ENCODE peak calls at places on chromosomes 1 and 21, in ten cellular contexts. X is thoracic aorta, O is HFF-Myc, W is K562, K is fibroblast of lung, E is upper lobe of right lung, M is fibroblast of the aortic adventitia, N is GM23338, L is adrenal gland, G is IMR-90. V is an unnamed sample.

GRCh38 chr1:1345384-1345783 is 3.8 kb downstream of the DVL1 start:
- DNase-seq in K (no peak), M (no peak), O (no peak), G (no peak), E (no peak), N (no peak), L (no peak), W (no peak), X (no peak), V (no peak)

GRCh38 chr1:205379056-205379455 is 22.3 kb upstream of the KLHDC8A start:
- DNase-seq in O (no peak), G (no peak), W (no peak), X (no peak), L (no peak), E (no peak), N (no peak), K (no peak), M (no peak), V (no peak)

GRCh38 chr1:212030936-212031528 is 4.3 kb downstream of the INTS7 start:
- DNase-seq in K (peak; percentile 87), L (no peak), W (no peak), E (no peak), N (no peak), O (no peak), G (peak; percentile 91), M (peak; percentile 93), X (no peak), V (peak; percentile 87)

GRCh38 chr1:7761103-7761502 is 10.0 kb upstream of the VAMP3 start:
- DNase-seq in X (no peak), E (no peak), W (no peak), M (no peak), K (no peak), N (peak; percentile 18), O (no peak), L (no peak), G (no peak), V (no peak)

GRCh38 chr1:2133039-2133878 is 61.3 kb downstream of the FAAP20 start:
- DNase-seq in W (peak; percentile 99), N (peak; percentile 99), X (peak; percentile 77), M (peak; percentile 98), O (peak; percentile 97), E (peak; percentile 99), L (peak; percentile 99), G (peak; percentile 99), K (peak; percentile 99), V (peak; percentile 84)

GRCh38 chr1:115757866-115758265 is 10.6 kb downstream of the CASQ2 start:
- DNase-seq in L (no peak), X (no peak), N (no peak), O (no peak), K (peak; percentile 69), E (no peak), G (no peak), W (no peak), M (no peak), V (no peak)

GRCh38 chr1:46483597-46483996 is 6.0 kb upstream of the DMBX1 start:
- DNase-seq in K (no peak), O (no peak), M (no peak), L (no peak), W (no peak), N (no peak), G (no peak), X (no peak), E (no peak), V (no peak)

GRCh38 chr1:197016751-197017150 is 39.4 kb downstream of the CFHR5 start:
- DNase-seq in W (no peak), M (no peak), O (no peak), L (no peak), E (no peak), K (no peak), G (no peak), X (no peak), N (no peak), V (no peak)

GRCh38 chr1:177163844-177164379 is 600 bp downstream of the ASTN1 start:
- DNase-seq in W (no peak), N (peak; percentile 30), E (no peak), M (no peak), L (peak; percentile 42), X (no peak), K (no peak), G (no peak), O (no peak), V (no peak)

GRCh38 chr1:93013311-93014091 is 52.2 kb upstream of the DIPK1A start:
- DNase-seq in W (no peak), K (no peak), X (no peak), L (no peak), M (no peak), E (no peak), G (no peak), O (no peak), N (no peak), V (no peak)

GRCh38 chr1:171351961-171352360 is 38.0 kb downstream of the FMO4 start:
- DNase-seq in L (no peak), K (no peak), X (no peak), N (no peak), W (no peak), G (no peak), E (no peak), M (no peak), O (no peak), V (no peak)

GRCh38 chr21:26892151-26892550 is 46.9 kb upstream of the ADAMTS1 start:
- DNase-seq in N (no peak), E (no peak), L (no peak), X (no peak), W (no peak), G (no peak), O (no peak), M (no peak), K (peak; percentile 5), V (no peak)

GRCh38 chr1:12034381-12034801 is 15.1 kb downstream of the MIIP start:
- DNase-seq in N (no peak), O (no peak), M (peak; percentile 62), X (no peak), W (no peak), K (peak; percentile 66), L (peak; percentile 37), G (peak; percentile 44), E (no peak), V (no peak)

GRCh38 chr1:78469561-78469960 is 21.2 kb upstream of the PTGFR start:
- DNase-seq in O (no peak), X (no peak), G (no peak), K (no peak), N (no peak), E (no peak), M (no peak), L (no peak), W (no peak), V (no peak)

GRCh38 chr1:83500531-83500930 is 498.4 kb downstream of the TTLL7 start:
- DNase-seq in K (no peak), L (no peak), W (no peak), G (no peak), E (no peak), M (no peak), N (no peak), O (no peak), X (no peak), V (no peak)

GRCh38 chr1:83500987-83501591 is 497.8 kb downstream of the TTLL7 start:
- DNase-seq in W (no peak), O (no peak), K (no peak), L (no peak), G (no peak), M (no peak), X (no peak), E (no peak), N (no peak), V (no peak)

GRCh38 chr1:83495560-83495959 is 503.4 kb downstream of the TTLL7 start:
- DNase-seq in W (no peak), L (no peak), E (no peak), N (no peak), G (no peak), O (no peak), M (no peak), K (no peak), X (no peak), V (no peak)

GRCh38 chr1:83499998-83500397 is 498.9 kb downstream of the TTLL7 start:
- DNase-seq in E (no peak), L (no peak), W (no peak), X (no peak), O (no peak), M (no peak), K (no peak), N (no peak), G (no peak), V (no peak)

DNA sequence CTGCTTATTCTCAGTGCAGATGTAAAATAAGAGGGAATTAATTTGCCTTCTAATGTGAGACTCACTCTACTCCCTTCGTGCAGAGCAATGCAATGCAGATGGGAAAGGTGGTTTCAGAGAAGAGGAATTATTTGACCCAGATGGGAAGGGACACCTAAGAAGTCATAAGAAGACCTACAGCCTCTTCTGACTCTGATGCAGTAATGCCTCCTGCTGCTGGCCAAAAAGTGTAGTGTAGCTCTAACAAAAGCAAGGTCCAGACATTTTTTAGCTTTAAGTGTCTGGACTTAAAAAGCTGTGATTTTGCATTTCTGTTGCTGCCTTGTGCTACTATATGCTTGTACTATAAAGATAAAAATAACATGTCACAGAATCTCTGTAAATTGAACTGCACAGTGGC is 501.4 kb downstream of the TTLL7 start:
- DNase-seq in N (peak; percentile 53), K (peak; percentile 37), L (no peak), X (no peak), E (no peak), W (no peak), G (no peak), O (peak; percentile 31), M (peak; percentile 10), V (no peak)
- TF ChIP-seq CTCF in N (peak; percentile 61), K (peak; percentile 38), L (no peak), X (no peak), E (no peak), W (no peak), G (no peak), O (peak; percentile 52), M (peak; percentile 40), V (peak; percentile 41)

DNA sequence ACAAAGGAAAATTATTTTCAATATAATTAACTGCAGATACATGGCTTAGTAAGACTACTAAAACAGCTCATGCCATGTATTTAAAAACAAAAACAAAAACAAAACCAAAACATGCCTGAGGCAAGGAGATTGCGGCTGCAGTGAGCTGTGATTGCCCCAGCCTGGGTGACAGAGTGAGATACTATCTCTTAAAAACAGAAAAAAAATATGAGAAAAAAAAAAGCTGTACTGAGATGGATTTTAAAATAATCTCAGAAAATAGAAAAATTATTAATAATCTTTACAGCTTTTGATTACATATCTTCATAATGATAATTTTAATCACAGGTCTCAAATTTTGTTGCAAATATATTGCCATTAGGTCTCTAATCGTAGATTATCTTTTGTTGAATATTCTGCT is 24.0 kb upstream of the LIN9 start:
- DNase-seq in M (no peak), W (no peak), O (no peak), G (no peak), K (no peak), L (no peak), E (no peak), X (no peak), N (no peak), V (no peak)
- H3K4me3 ChIP-seq in M (no peak overlapping the region), W (no peak overlapping the region), O (no peak overlapping the region), G (no peak overlapping the region), K (no peak overlapping the region), L (no peak overlapping the region), E (no peak overlapping the region), X (peak overlapping the region; percentile 45), N (no peak overlapping the region), V (no peak overlapping the region)

GRCh38 chr1:216866714-216867113 is 143.5 kb upstream of the ESRRG start:
- DNase-seq in X (no peak), G (no peak), M (no peak), N (no peak), O (no peak), E (no peak), L (no peak), W (no peak), K (no peak), V (no peak)
- TF ChIP-seq CTCF in X (no peak), G (no peak), M (no peak), N (no peak), O (no peak), E (no peak), L (no peak), W (no peak), K (no peak), V (no peak)

GRCh38 chr1:209584186-209584776 is 767 bp downstream of the CAMK1G start:
- DNase-seq in K (peak; percentile 39), E (no peak), X (no peak), L (no peak), O (no peak), N (no peak), M (no peak), W (no peak), G (no peak), V (no peak)
- H3K4me3 ChIP-seq in K (peak overlapping the region; percentile 43), E (no peak overlapping the region), X (no peak overlapping the region), L (no peak overlapping the region), O (no peak overlapping the region), N (peak overlapping the region; percentile 38), M (no peak overlapping the region), W (no peak overlapping the region), G (peak overlapping the region; percentile 48), V (peak overlapping the region; percentile 59)